ENCODE peak calls at places on chromosomes 3 and 15, in five cellular contexts. P is mucosa of descending colon, A is AG10803, B is fibroblast of the aortic adventitia, D is lower lobe of right lung. G is an unnamed sample.

GRCh38 chr3:3071136-3071535 is 39.0 kb downstream of the IL5RA start:
- DNase-seq in P (no peak), B (no peak), D (no peak), A (no peak), G (no peak)

GRCh38 chr15:87129916-87130315 is 1050.2 kb downstream of the AGBL1 start:
- DNase-seq in A (peak), P (no peak), D (no peak), B (peak), G (peak)

GRCh38 chr3:138912237-138912636 is 34.7 kb downstream of the FOXL2 start:
- DNase-seq in D (no peak), B (no peak), A (no peak), P (no peak), G (no peak)

GRCh38 chr3:13206799-13207577 is 133.8 kb upstream of the IQSEC1 start:
- DNase-seq in P (no peak), B (no peak), A (no peak), D (peak), G (no peak)

GRCh38 chr15:66586155-66586976 is 20.6 kb upstream of the LCTL start:
- DNase-seq in B (no peak), P (no peak), D (no peak), A (no peak), G (no peak)

GRCh38 chr3:188006726-188007393 is 147.1 kb upstream of the LPP start:
- DNase-seq in P (no peak), B (peak), A (no peak), D (no peak), G (peak)

GRCh38 chr3:133742351-133743091 is 3.7 kb upstream of the TF start:
- DNase-seq in D (no peak), A (peak), B (peak), P (no peak), G (no peak)

GRCh38 chr3:152331018-152331541 is 62.4 kb downstream of the MBNL1 start:
- DNase-seq in B (peak), A (peak), P (no peak), D (no peak), G (peak)

GRCh38 chr3:52649461-52650210 is 36.1 kb downstream of the PBRM1 start:
- DNase-seq in D (no peak), P (no peak), B (peak), A (peak), G (peak)

GRCh38 chr15:84734794-84735479 is 13.5 kb upstream of the ZNF592 start:
- DNase-seq in P (peak), A (no peak), B (no peak), D (peak), G (peak)

GRCh38 chr3:43773273-43774104 is 82.8 kb downstream of the ABHD5 start:
- DNase-seq in D (peak), A (peak), B (peak), P (no peak), G (no peak)

GRCh38 chr15:31461375-31461774 is 134.7 kb downstream of the KLF13 start:
- DNase-seq in P (peak), B (no peak), D (no peak), A (no peak), G (peak)

GRCh38 chr3:42698911-42699230 is 3.7 kb downstream of the HHATL start:
- DNase-seq in A (no peak), B (no peak), P (no peak), D (peak), G (no peak)
- TF ChIP-seq CTCF in A (no peak), B (no peak), P (no peak), D (no peak), G (no peak)

DNA sequence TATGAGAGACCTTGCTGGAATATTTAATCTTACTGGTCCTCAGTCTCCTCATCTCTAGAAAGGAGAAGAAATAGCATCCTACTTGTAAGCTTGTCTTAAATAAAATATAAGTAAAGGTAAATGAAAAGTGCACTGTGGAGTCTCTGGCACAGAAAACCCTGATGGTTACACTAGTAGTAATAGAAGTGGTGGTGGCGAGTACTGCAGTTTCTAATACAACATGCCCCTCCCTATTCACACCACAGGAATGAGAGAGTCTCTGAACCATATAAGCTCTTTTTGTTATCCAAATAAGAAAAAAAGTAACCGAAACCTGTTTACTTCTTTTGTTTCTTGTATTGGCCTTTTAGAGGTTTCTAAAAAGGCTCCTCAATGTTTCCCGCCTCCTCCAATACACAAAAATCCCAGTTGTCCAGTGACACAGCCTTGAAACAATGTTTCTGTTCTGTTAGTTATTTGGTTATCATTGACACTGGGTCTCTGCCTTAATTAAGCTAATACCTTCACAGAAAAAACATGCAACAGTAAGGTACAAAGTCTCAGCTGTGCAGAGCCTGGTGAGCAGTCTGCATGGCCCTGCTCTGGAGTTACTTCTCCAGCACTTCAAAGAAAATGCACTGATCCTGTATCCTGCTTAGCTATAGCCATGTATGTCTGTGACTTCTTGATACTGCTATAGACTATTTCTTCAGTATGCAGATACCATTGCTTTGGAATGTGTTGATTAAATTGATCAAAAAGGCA is 315.7 kb upstream of the IL12A start:
- DNase-seq in A (no peak), D (no peak), P (no peak), B (no peak), G (peak)
- TF ChIP-seq CTCF in A (peak), D (no peak), P (no peak), B (no peak), G (no peak)

GRCh38 chr3:30169459-30169858 is 436.9 kb upstream of the TGFBR2 start:
- DNase-seq in A (no peak), P (no peak), B (no peak), D (no peak), G (no peak)
- TF ChIP-seq CTCF in A (no peak), P (no peak), B (no peak), D (no peak), G (no peak)

DNA sequence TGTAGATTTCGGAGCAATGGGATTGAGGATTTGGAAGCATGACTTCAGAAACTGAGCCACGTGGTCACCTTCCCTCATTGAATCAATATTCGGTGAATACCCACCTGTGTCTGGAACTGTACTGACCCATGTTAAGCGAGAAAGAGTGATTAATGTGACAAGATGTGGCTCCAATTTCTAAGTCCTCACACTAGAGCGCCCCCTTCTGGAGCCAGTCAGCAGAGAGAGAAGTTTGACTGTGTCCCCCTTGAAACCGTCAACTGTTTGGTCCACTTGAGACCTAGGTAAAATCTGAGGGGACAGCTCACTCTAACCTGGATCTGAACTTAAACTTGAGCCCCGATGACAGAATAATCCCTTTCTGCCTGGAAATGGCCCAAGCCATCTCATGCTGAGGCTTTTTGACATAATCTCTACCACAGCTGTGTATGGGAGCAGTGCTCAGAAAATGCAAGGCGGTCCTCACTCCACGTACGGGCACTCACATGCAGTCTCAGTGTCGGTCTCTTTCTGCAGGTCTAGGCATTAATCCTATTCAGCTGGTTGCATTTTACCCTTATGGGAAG is 47.8 kb upstream of the LIMD1 start:
- DNase-seq in D (no peak), P (no peak), B (no peak), A (no peak), G (no peak)
- TF ChIP-seq CTCF in D (peak), P (no peak), B (peak), A (peak), G (peak)

DNA sequence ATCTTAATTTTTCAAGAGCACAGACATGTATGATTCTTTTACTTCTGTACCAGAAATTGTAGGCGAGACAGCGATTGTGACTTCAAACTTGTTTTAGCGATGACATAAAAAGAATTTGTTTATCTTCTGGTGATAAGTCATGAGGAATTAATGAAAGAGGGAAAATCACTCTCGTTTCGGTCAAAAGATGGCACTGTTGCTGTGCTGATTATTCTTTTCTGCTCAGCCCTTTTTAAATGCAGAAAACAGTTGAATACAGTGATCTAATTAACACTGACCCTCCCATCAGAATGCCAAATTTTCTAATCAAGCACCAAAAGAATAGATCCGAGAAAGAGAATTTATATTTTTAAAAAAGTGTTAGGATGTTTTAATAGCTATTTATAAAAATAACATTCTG is 52.6 kb downstream of the NSUN3 start:
- DNase-seq in B (peak), A (peak), D (no peak), P (no peak), G (peak)
- TF ChIP-seq CTCF in B (peak), A (peak), D (peak), P (no peak), G (peak)

DNA sequence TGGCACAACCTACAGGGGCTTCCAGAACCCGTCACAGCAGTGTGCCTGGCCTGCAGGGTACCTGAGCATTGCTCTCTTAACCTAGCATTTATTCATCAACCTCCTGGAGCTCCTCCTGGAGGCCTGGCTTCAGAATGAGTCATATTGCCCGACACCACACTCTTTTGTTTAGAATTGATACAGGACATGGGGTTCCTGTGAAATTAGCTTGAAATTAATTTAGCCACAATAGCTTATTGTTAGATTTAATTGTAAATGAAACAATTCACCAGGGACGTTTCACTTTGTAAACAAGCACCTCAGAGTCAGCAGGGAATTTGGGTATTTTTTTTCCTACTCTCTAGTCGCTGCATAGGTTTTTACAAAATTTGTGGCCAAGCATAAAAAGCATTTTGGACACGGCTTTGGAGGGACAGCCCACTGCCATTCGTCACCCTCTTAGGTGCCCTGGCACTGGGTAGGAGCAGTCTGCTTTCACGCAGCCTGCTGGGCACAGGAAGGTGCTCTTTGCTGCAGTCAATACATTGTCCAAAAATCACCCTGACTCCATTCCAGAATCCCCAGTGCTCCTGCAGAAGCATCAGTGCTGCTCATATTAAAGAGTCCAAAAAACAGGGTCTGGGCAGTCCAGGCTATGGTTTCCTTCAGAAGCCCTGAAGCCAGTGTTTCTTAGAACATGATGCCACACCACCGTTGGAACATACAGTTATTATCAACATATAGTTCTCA is 60.8 kb upstream of the MEF2A start:
- DNase-seq in D (no peak), P (no peak), B (peak), A (no peak), G (peak)
- TF ChIP-seq CTCF in D (no peak), P (no peak), B (peak), A (peak), G (peak)

GRCh38 chr3:157499342-157499963 is 3.8 kb downstream of the VEPH1 start:
- DNase-seq in B (no peak), P (peak), D (peak), A (no peak), G (peak)
- TF ChIP-seq CTCF in B (peak), P (no peak), D (no peak), A (peak), G (no peak)

GRCh38 chr15:69290346-69291164 is 8.2 kb upstream of the PAQR5 start:
- DNase-seq in D (peak), P (no peak), A (no peak), B (peak), G (peak)

GRCh38 chr15:69296606-69297005 is 2.1 kb upstream of the PAQR5 start:
- DNase-seq in D (no peak), P (no peak), B (no peak), A (no peak), G (no peak)

GRCh38 chr15:69289312-69290146 is 9.2 kb upstream of the PAQR5 start:
- DNase-seq in A (no peak), D (no peak), P (no peak), B (peak), G (no peak)

GRCh38 chr15:69293741-69294615 is 4.7 kb upstream of the PAQR5 start:
- DNase-seq in P (no peak), D (no peak), B (no peak), A (no peak), G (no peak)

GRCh38 chr15:69292826-69293420 is 5.8 kb upstream of the PAQR5 start:
- DNase-seq in D (no peak), P (no peak), B (no peak), A (no peak), G (no peak)
- TF ChIP-seq CTCF in D (no peak), P (no peak), B (no peak), A (no peak), G (no peak)